ENCODE peak calls at places on chromosomes 6 and 20, in five cellular contexts. P is right atrium auricular region; V is CD4-positive, CD25-positive, alpha-beta regulatory T cell; A is PC-3; T is IMR-90. Q is an unnamed sample.

GRCh38 chr6:46191961-46192360 is 21.2 kb upstream of the ENPP5 start:
- DNase-seq in P (no peak), V (no peak), A (peak; percentile 84), T (peak; percentile 41), Q (no peak)

GRCh38 chr6:100493206-100493888 is 28.6 kb upstream of the SIM1 start:
- DNase-seq in P (no peak), V (no peak), A (peak; percentile 64), T (no peak), Q (no peak)

GRCh38 chr6:119323478-119323877 is 26.1 kb downstream of the MAN1A1 start:
- DNase-seq in P (no peak), V (no peak), A (no peak), T (no peak), Q (no peak)

GRCh38 chr6:83430606-83431544 is at the start of gene ME1:
- DNase-seq in P (peak; percentile 87), V (no peak), A (peak; percentile 88), T (peak; percentile 86), Q (peak; percentile 8)

GRCh38 chr20:22578221-22579118 is 5.9 kb downstream of the FOXA2 start:
- DNase-seq in P (no peak), V (no peak), A (peak; percentile 39), T (no peak), Q (no peak)

GRCh38 chr6:112372213-112372806 is 25.2 kb downstream of the RFPL4B start:
- DNase-seq in P (no peak), V (no peak), A (peak; percentile 55), T (peak; percentile 46), Q (no peak)

GRCh38 chr6:34852406-34853085 is 35.3 kb downstream of the TAF11 start:
- DNase-seq in P (no peak), V (no peak), A (no peak), T (no peak), Q (no peak)

GRCh38 chr6:53440331-53440730 is 91.6 kb upstream of the ELOVL5 start:
- DNase-seq in P (no peak), V (no peak), A (peak; percentile 20), T (no peak), Q (no peak)

GRCh38 chr20:431012-431904 is 23.2 kb downstream of the RBCK1 start:
- DNase-seq in P (no peak), V (no peak), A (peak; percentile 91), T (peak; percentile 68), Q (no peak)

GRCh38 chr20:5650191-5650691 is 100.0 kb upstream of the SHLD1 start:
- DNase-seq in P (no peak), V (no peak), A (no peak), T (no peak), Q (no peak)

GRCh38 chr6:45253457-45253856 is 74.7 kb upstream of the RUNX2 start:
- DNase-seq in P (no peak), V (no peak), A (no peak), T (no peak), Q (no peak)

GRCh38 chr6:106608080-106608668 is 21.1 kb downstream of the RTN4IP1 start:
- DNase-seq in P (no peak), V (peak; percentile 15), A (peak; percentile 76), T (peak; percentile 49), Q (no peak)

GRCh38 chr20:22791877-22792525 is 207.6 kb upstream of the FOXA2 start:
- DNase-seq in P (no peak), V (no peak), A (peak; percentile 87), T (no peak), Q (no peak)

GRCh38 chr6:126077810-126078791 is 91.8 kb downstream of the TRMT11 start:
- DNase-seq in P (no peak), V (no peak), A (no peak), T (peak; percentile 51), Q (no peak)

GRCh38 chr20:4925842-4926530 is 75.3 kb downstream of the SLC23A2 start:
- DNase-seq in P (peak; percentile 83), V (no peak), A (peak; percentile 84), T (peak; percentile 77), Q (no peak)

GRCh38 chr6:20873425-20874190 is 339.4 kb downstream of the CDKAL1 start:
- DNase-seq in P (no peak), V (no peak), A (peak; percentile 58), T (no peak), Q (no peak)

GRCh38 chr6:149935246-149935645 is 6.6 kb upstream of the ULBP2 start:
- DNase-seq in P (no peak), V (no peak), A (peak; percentile 60), T (peak; percentile 34), Q (no peak)

GRCh38 chr20:18987781-18988360 is 174.3 kb downstream of the SCP2D1 start:
- DNase-seq in P (peak; percentile 23), V (no peak), A (no peak), T (no peak), Q (no peak)

GRCh38 chr6:158026901-158027589 is 45.4 kb downstream of the SYNJ2 start:
- DNase-seq in P (no peak), V (no peak), A (no peak), T (no peak), Q (no peak)

GRCh38 chr20:32558526-32558925 is 26.6 kb downstream of the NOL4L start:
- DNase-seq in P (no peak), V (no peak), A (no peak), T (peak; percentile 27), Q (no peak)

GRCh38 chr20:44993343-44993742 is 27.0 kb downstream of the STK4 start:
- DNase-seq in P (no peak), V (no peak), A (peak; percentile 62), T (peak; percentile 12), Q (no peak)

GRCh38 chr20:5156670-5157448 is 30.1 kb downstream of the CDS2 start:
- DNase-seq in P (no peak), V (no peak), A (peak; percentile 68), T (peak; percentile 74), Q (no peak)

GRCh38 chr20:40652426-40652825 is 36.6 kb downstream of the MAFB start:
- DNase-seq in P (no peak), V (no peak), A (no peak), T (no peak), Q (no peak)

GRCh38 chr6:16355238-16355637 is 116.9 kb downstream of the GMPR start:
- DNase-seq in P (no peak), V (no peak), A (no peak), T (no peak), Q (no peak)

GRCh38 chr6:27214126-27214601 is 33.3 kb upstream of the PRSS16 start:
- DNase-seq in P (no peak), V (no peak), A (no peak), T (no peak), Q (no peak)

GRCh38 chr6:37310980-37311379 is 42.8 kb upstream of the RNF8 start:
- DNase-seq in P (no peak), V (no peak), A (no peak), T (no peak), Q (no peak)

GRCh38 chr6:11815231-11815630 is 36.6 kb upstream of the ADTRP start:
- DNase-seq in P (no peak), V (no peak), A (peak; percentile 68), T (peak; percentile 87), Q (no peak)

GRCh38 chr20:5821627-5822215 is 71.5 kb downstream of the SHLD1 start:
- DNase-seq in P (no peak), V (no peak), A (no peak), T (peak; percentile 22), Q (no peak)

GRCh38 chr6:157527471-157527907 is 146.5 kb downstream of the ZDHHC14 start:
- DNase-seq in P (no peak), V (no peak), A (no peak), T (peak; percentile 23), Q (no peak)

GRCh38 chr6:137492289-137492688 is 1.9 kb downstream of the OLIG3 start:
- DNase-seq in P (no peak), V (no peak), A (no peak), T (no peak), Q (no peak)
- H3K27me3 ChIP-seq in P (peaks cover 70% of the 10 kb centered on the region), V (peaks cover 58% of the 10 kb centered on the region), A (peaks cover 37% of the 10 kb centered on the region), T (peaks cover 98% of the 10 kb centered on the region), Q (peaks cover 99% of the 10 kb centered on the region)

GRCh38 chr20:62979876-62980373 is 26.8 kb downstream of the BHLHE23 start:
- DNase-seq in P (no peak), V (no peak), A (no peak), T (no peak), Q (no peak)
- H3K4me3 ChIP-seq in P (no peak overlapping the region), V (no peak overlapping the region), A (no peak overlapping the region), T (no peak overlapping the region), Q (no peak overlapping the region)

DNA sequence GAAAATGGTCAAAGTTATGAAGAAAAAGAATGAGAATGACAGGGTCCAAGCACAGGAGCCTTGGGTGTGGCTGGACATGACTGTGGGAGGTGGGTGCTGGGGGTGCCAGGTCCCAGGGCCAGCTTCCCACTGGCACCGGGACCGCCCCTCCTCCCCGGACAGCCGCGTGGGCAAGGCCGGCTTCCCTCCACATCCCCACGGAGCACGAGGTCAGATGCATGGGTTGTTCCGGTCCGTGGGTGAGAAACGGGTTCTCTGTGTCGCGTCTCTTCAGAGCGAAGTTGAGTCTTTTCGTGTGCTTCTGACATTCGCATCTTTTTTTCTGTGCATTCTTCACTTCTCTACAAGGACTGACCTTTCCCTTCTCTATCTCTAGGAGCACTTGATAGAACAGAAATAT is 30.1 kb downstream of the KIF25 start:
- DNase-seq in P (peak; percentile 34), V (no peak), A (no peak), T (no peak), Q (no peak)
- H3K27ac ChIP-seq in P (no peak overlapping the region), V (no peak overlapping the region), A (no peak overlapping the region), T (no peak overlapping the region), Q (no peak overlapping the region)

GRCh38 chr20:20085071-20085470 is 32.7 kb downstream of the CFAP61 start:
- DNase-seq in P (no peak), V (no peak), A (no peak), T (no peak), Q (no peak)

GRCh38 chr20:20083796-20084195 is 31.5 kb downstream of the CFAP61 start:
- DNase-seq in P (no peak), V (no peak), A (peak; percentile 64), T (peak; percentile 20), Q (no peak)

GRCh38 chr20:20085812-20086211 is 33.5 kb downstream of the CFAP61 start:
- DNase-seq in P (no peak), V (no peak), A (no peak), T (no peak), Q (no peak)

GRCh38 chr20:20089018-20089417 is 36.7 kb downstream of the CFAP61 start:
- DNase-seq in P (no peak), V (no peak), A (no peak), T (no peak), Q (no peak)

DNA sequence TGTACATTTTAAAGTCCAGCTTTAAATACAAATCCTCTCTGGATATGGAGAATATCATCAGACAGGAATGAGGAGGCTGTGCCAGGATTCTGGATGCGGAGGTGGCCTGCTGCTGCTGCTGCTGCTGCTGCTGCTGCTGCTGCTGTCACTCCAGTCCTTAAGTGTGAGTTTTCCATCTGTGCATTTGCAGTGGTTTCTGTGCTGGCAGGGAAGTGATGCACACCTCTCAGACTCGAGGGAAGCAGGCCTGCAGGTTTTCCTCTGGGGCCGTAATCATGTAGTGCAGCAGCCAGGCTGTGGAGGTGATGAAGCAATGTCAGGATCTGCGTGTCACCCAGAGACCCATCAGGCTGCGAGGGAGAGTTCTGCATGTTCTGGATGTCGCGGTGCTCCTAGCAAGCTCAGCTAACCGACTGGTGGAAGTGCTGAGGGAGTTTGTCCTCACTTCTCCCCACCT is 32.0 kb downstream of the CFAP61 start:
- DNase-seq in P (no peak), V (no peak), A (no peak), T (no peak), Q (no peak)
- H3K27me3 ChIP-seq in P (peaks cover 7% of the 10 kb centered on the region), V (peaks cover 4% of the 10 kb centered on the region), A (peaks cover 60% of the 10 kb centered on the region), T (peaks cover 17% of the 10 kb centered on the region), Q (no peaks in the 10 kb centered on the region)

GRCh38 chr6:2766767-2767314 is 1.6 kb downstream of the WRNIP1 start:
- DNase-seq in P (no peak), V (no peak), A (peak; percentile 16), T (peak; percentile 28), Q (no peak)
- H3K4me3 ChIP-seq in P (peak overlapping the region; percentile 86), V (peak overlapping the region; percentile 83), A (peak overlapping the region; percentile 97), T (peak overlapping the region; percentile 79), Q (peak overlapping the region; percentile 65)

GRCh38 chr6:142542704-142543233 is 241.0 kb downstream of the ADGRG6 start:
- DNase-seq in P (peak; percentile 67), V (no peak), A (peak; percentile 81), T (peak; percentile 81), Q (no peak)
- H3K27ac ChIP-seq in P (no peak overlapping the region), V (no peak overlapping the region), A (peak overlapping the region; percentile 52), T (peak overlapping the region; percentile 27), Q (no peak overlapping the region)

Q was measured in effector memory CD4-positive, alpha-beta T cell.